ENCODE peak calls at places on chromosome 1, in ten cellular contexts. One of them, this sample, is unnamed.
A peak's percentile ranks its signal among the peaks of the same experiment; 100 is the strongest.

GRCh38 chr1:62335656-62336055 is 16.4 kb upstream of the KANK4 start:
- DNase-seq in neural crest cell: no peak
- DNase-seq in lower leg skin: no peak
- DNase-seq in fibroblast of lung: no peak
- DNase-seq in C1 segment of cervical spinal cord: no peak
- DNase-seq in NCI-H1092: no peak
- DNase-seq in astrocyte of the cerebellum: no peak
- DNase-seq in KBM-7: peak; percentile 55
- DNase-seq in endothelial cell of umbilical vein: no peak
- DNase-seq in SHP77 treated with DMSO at 0.1 percent for 48 hours: no peak
- DNase-seq in this sample: no peak

GRCh38 chr1:151905070-151905442 is 4.3 kb downstream of the THEM4 start:
- DNase-seq in astrocyte of the cerebellum: no peak
- DNase-seq in NCI-H1092: no peak
- DNase-seq in lower leg skin: no peak
- DNase-seq in KBM-7: peak; percentile 41
- DNase-seq in C1 segment of cervical spinal cord: no peak
- DNase-seq in SHP77 treated with DMSO at 0.1 percent for 48 hours: no peak
- DNase-seq in fibroblast of lung: no peak
- DNase-seq in endothelial cell of umbilical vein: peak; percentile 60
- DNase-seq in neural crest cell: no peak
- DNase-seq in this sample: no peak

GRCh38 chr1:94106716-94107115 is 14.2 kb downstream of the ABCA4 start:
- DNase-seq in KBM-7: no peak
- DNase-seq in lower leg skin: no peak
- DNase-seq in C1 segment of cervical spinal cord: no peak
- DNase-seq in fibroblast of lung: no peak
- DNase-seq in endothelial cell of umbilical vein: no peak
- DNase-seq in neural crest cell: no peak
- DNase-seq in astrocyte of the cerebellum: no peak
- DNase-seq in SHP77 treated with DMSO at 0.1 percent for 48 hours: no peak
- DNase-seq in NCI-H1092: no peak
- DNase-seq in this sample: no peak

GRCh38 chr1:25837253-25837875 is 17.6 kb downstream of the MTFR1L start:
- DNase-seq in fibroblast of lung: peak; percentile 26
- DNase-seq in neural crest cell: no peak
- DNase-seq in SHP77 treated with DMSO at 0.1 percent for 48 hours: no peak
- DNase-seq in endothelial cell of umbilical vein: no peak
- DNase-seq in C1 segment of cervical spinal cord: no peak
- DNase-seq in NCI-H1092: no peak
- DNase-seq in lower leg skin: no peak
- DNase-seq in astrocyte of the cerebellum: no peak
- DNase-seq in KBM-7: no peak
- DNase-seq in this sample: no peak

GRCh38 chr1:906532-907420 is 16.9 kb upstream of the SAMD11 start:
- DNase-seq in neural crest cell: no peak
- DNase-seq in NCI-H1092: no peak
- DNase-seq in fibroblast of lung: peak; percentile 69
- DNase-seq in endothelial cell of umbilical vein: no peak
- DNase-seq in SHP77 treated with DMSO at 0.1 percent for 48 hours: no peak
- DNase-seq in KBM-7: peak; percentile 87
- DNase-seq in C1 segment of cervical spinal cord: no peak
- DNase-seq in astrocyte of the cerebellum: no peak
- DNase-seq in lower leg skin: no peak
- DNase-seq in this sample: no peak

GRCh38 chr1:231612393-231613089 is 14.0 kb upstream of the DISC1 start:
- DNase-seq in C1 segment of cervical spinal cord: peak; percentile 8
- DNase-seq in KBM-7: peak; percentile 95
- DNase-seq in fibroblast of lung: no peak
- DNase-seq in astrocyte of the cerebellum: no peak
- DNase-seq in neural crest cell: no peak
- DNase-seq in NCI-H1092: no peak
- DNase-seq in endothelial cell of umbilical vein: no peak
- DNase-seq in SHP77 treated with DMSO at 0.1 percent for 48 hours: no peak
- DNase-seq in lower leg skin: peak; percentile 51
- DNase-seq in this sample: no peak

GRCh38 chr1:116329524-116330341 is 43.3 kb upstream of the ATP1A1 start:
- DNase-seq in KBM-7: no peak
- DNase-seq in NCI-H1092: no peak
- DNase-seq in lower leg skin: no peak
- DNase-seq in endothelial cell of umbilical vein: peak; percentile 43
- DNase-seq in neural crest cell: no peak
- DNase-seq in C1 segment of cervical spinal cord: no peak
- DNase-seq in astrocyte of the cerebellum: no peak
- DNase-seq in fibroblast of lung: no peak
- DNase-seq in SHP77 treated with DMSO at 0.1 percent for 48 hours: no peak
- DNase-seq in this sample: no peak

GRCh38 chr1:113905435-113905861 is 322 bp downstream of the DCLRE1B start:
- DNase-seq in lower leg skin: no peak
- DNase-seq in KBM-7: no peak
- DNase-seq in SHP77 treated with DMSO at 0.1 percent for 48 hours: no peak
- DNase-seq in endothelial cell of umbilical vein: no peak
- DNase-seq in astrocyte of the cerebellum: no peak
- DNase-seq in neural crest cell: no peak
- DNase-seq in C1 segment of cervical spinal cord: no peak
- DNase-seq in NCI-H1092: no peak
- DNase-seq in fibroblast of lung: no peak
- DNase-seq in this sample: peak; percentile 29

GRCh38 chr1:33966346-33967141 is 102.7 kb downstream of the HMGB4 start:
- DNase-seq in fibroblast of lung: peak; percentile 70
- DNase-seq in NCI-H1092: no peak
- DNase-seq in lower leg skin: no peak
- DNase-seq in C1 segment of cervical spinal cord: no peak
- DNase-seq in SHP77 treated with DMSO at 0.1 percent for 48 hours: no peak
- DNase-seq in astrocyte of the cerebellum: peak; percentile 53
- DNase-seq in KBM-7: no peak
- DNase-seq in neural crest cell: no peak
- DNase-seq in endothelial cell of umbilical vein: no peak
- DNase-seq in this sample: no peak

GRCh38 chr1:112165375-112165774 is 175.9 kb upstream of the KCND3 start:
- DNase-seq in NCI-H1092: no peak
- DNase-seq in astrocyte of the cerebellum: no peak
- DNase-seq in C1 segment of cervical spinal cord: no peak
- DNase-seq in neural crest cell: no peak
- DNase-seq in SHP77 treated with DMSO at 0.1 percent for 48 hours: no peak
- DNase-seq in fibroblast of lung: no peak
- DNase-seq in KBM-7: no peak
- DNase-seq in endothelial cell of umbilical vein: no peak
- DNase-seq in lower leg skin: no peak
- DNase-seq in this sample: no peak

GRCh38 chr1:66951513-66951912 is 26.7 kb downstream of the MIER1 start:
- DNase-seq in KBM-7: no peak
- DNase-seq in C1 segment of cervical spinal cord: no peak
- DNase-seq in endothelial cell of umbilical vein: no peak
- DNase-seq in astrocyte of the cerebellum: no peak
- DNase-seq in SHP77 treated with DMSO at 0.1 percent for 48 hours: no peak
- DNase-seq in NCI-H1092: no peak
- DNase-seq in lower leg skin: no peak
- DNase-seq in neural crest cell: no peak
- DNase-seq in fibroblast of lung: peak; percentile 25
- DNase-seq in this sample: no peak

GRCh38 chr1:212980123-212980800 is 29.9 kb downstream of the VASH2 start:
- DNase-seq in fibroblast of lung: peak; percentile 55
- DNase-seq in lower leg skin: no peak
- DNase-seq in C1 segment of cervical spinal cord: no peak
- DNase-seq in KBM-7: no peak
- DNase-seq in astrocyte of the cerebellum: peak; percentile 34
- DNase-seq in endothelial cell of umbilical vein: no peak
- DNase-seq in NCI-H1092: no peak
- DNase-seq in SHP77 treated with DMSO at 0.1 percent for 48 hours: no peak
- DNase-seq in neural crest cell: no peak
- DNase-seq in this sample: no peak

GRCh38 chr1:56525463-56526155 is 53.8 kb downstream of the PLPP3 start:
- DNase-seq in fibroblast of lung: no peak
- DNase-seq in lower leg skin: peak; percentile 42
- DNase-seq in neural crest cell: no peak
- DNase-seq in SHP77 treated with DMSO at 0.1 percent for 48 hours: peak; percentile 44
- DNase-seq in C1 segment of cervical spinal cord: peak; percentile 34
- DNase-seq in endothelial cell of umbilical vein: no peak
- DNase-seq in NCI-H1092: peak; percentile 6
- DNase-seq in astrocyte of the cerebellum: no peak
- DNase-seq in KBM-7: peak; percentile 91
- DNase-seq in this sample: no peak

GRCh38 chr1:227316941-227317540 is 1.3 kb downstream of the CDC42BPA start:
- DNase-seq in lower leg skin: no peak
- DNase-seq in endothelial cell of umbilical vein: peak; percentile 61
- DNase-seq in C1 segment of cervical spinal cord: peak; percentile 3
- DNase-seq in neural crest cell: no peak
- DNase-seq in SHP77 treated with DMSO at 0.1 percent for 48 hours: peak; percentile 45
- DNase-seq in NCI-H1092: no peak
- DNase-seq in astrocyte of the cerebellum: no peak
- DNase-seq in KBM-7: peak; percentile 39
- DNase-seq in fibroblast of lung: peak; percentile 36
- DNase-seq in this sample: no peak

This sample was measured in GM13977.